ENCODE peak calls at places on chromosomes 4 and X, in four cellular contexts. L is H1, U is MM.1S, G is HCT116. X is an unnamed sample. For H3K4me1, the result is how much of the 10 kb centered on the place peaks cover.

GRCh38 chr4:45004326-45004725 is 278.0 kb upstream of the GNPDA2 start:
- DNase-seq in L (no peak), U (no peak), G (no peak), X (no peak)

GRCh38 chrX:47311857-47312774 is 58.3 kb upstream of the ZNF157 start:
- DNase-seq in L (no peak), U (no peak), G (peak), X (peak)

GRCh38 chrX:99820197-99820596 is 589.9 kb downstream of the PCDH19 start:
- DNase-seq in L (no peak), U (no peak), G (no peak), X (no peak)

GRCh38 chr4:123618606-123619005 is 222.0 kb downstream of the SPRY1 start:
- DNase-seq in L (no peak), U (no peak), G (no peak), X (no peak)

GRCh38 chr4:166252487-166253402 is 379.7 kb downstream of the TLL1 start:
- DNase-seq in L (no peak), U (peak), G (peak), X (peak)

GRCh38 chr4:111718763-111719537 is 426.3 kb upstream of the FAM241A start:
- DNase-seq in L (no peak), U (no peak), G (no peak), X (no peak)

GRCh38 chrX:102745513-102746133 is 25.1 kb downstream of the GPRASP3 start:
- DNase-seq in L (peak), U (no peak), G (no peak), X (peak)

GRCh38 chr4:37699874-37700481 is 13.8 kb upstream of the RELL1 start:
- DNase-seq in L (no peak), U (no peak), G (no peak), X (no peak)

GRCh38 chr4:167177925-167178324 is 56.4 kb downstream of the SPOCK3 start:
- DNase-seq in L (no peak), U (peak), G (no peak), X (no peak)

GRCh38 chrX:64204701-64205440 is 637 bp downstream of the AMER1 start:
- DNase-seq in L (no peak), U (peak), G (no peak), X (peak)

GRCh38 chr4:21790437-21791029 is 158.0 kb downstream of the KCNIP4 start:
- DNase-seq in L (no peak), U (peak), G (peak), X (peak)

GRCh38 chr4:15077969-15078368 is 75.7 kb downstream of the CPEB2 start:
- DNase-seq in L (no peak), U (no peak), G (no peak), X (peak)

GRCh38 chrX:2507904-2508630 is 7.3 kb upstream of the DHRSX start:
- DNase-seq in L (no peak), U (no peak), G (no peak), X (no peak)

GRCh38 chrX:119880552-119881437 is 9.2 kb downstream of the NDUFA1 start:
- DNase-seq in L (no peak), U (peak), G (peak), X (peak)

GRCh38 chr4:78057600-78058560 is 757 bp downstream of the FRAS1 start:
- DNase-seq in L (no peak), U (peak), G (no peak), X (peak)

GRCh38 chrX:154115750-154116149 is 18.2 kb upstream of the MECP2 start:
- DNase-seq in L (no peak), U (no peak), G (no peak), X (no peak)

GRCh38 chr4:140595065-140595464 is 26.3 kb upstream of the UCP1 start:
- DNase-seq in L (no peak), U (peak), G (peak), X (peak)

GRCh38 chr4:119493419-119493818 is 135.2 kb downstream of the PDE5A start:
- DNase-seq in L (no peak), U (no peak), G (no peak), X (peak)

GRCh38 chr4:168124008-168124641 is 31.8 kb downstream of the ANXA10 start:
- DNase-seq in L (no peak), U (no peak), G (no peak), X (peak)

GRCh38 chr4:8723222-8723980 is 130.8 kb downstream of the CPZ start:
- DNase-seq in L (no peak), U (no peak), G (no peak), X (no peak)

GRCh38 chrX:115259238-115259875 is 25.5 kb upstream of the LRCH2 start:
- DNase-seq in L (no peak), U (no peak), G (no peak), X (peak)

GRCh38 chrX:23332101-23332887 is 2.4 kb upstream of the PTCHD1 start:
- DNase-seq in L (no peak), U (no peak), G (no peak), X (no peak)
- TF ChIP-seq EZH2 in L (no peak), U (no peak), G (no peak), X (no peak)

GRCh38 chrX:65928522-65928921 is 111.4 kb downstream of the VSIG4 start:
- DNase-seq in L (no peak), U (no peak), G (no peak), X (no peak)

GRCh38 chrX:65921363-65921762 is 118.5 kb downstream of the VSIG4 start:
- DNase-seq in L (no peak), U (no peak), G (no peak), X (no peak)

GRCh38 chrX:65924938-65925507 is 114.9 kb downstream of the VSIG4 start:
- DNase-seq in L (no peak), U (no peak), G (no peak), X (no peak)

GRCh38 chrX:65925592-65925991 is 114.3 kb downstream of the VSIG4 start:
- DNase-seq in L (no peak), U (no peak), G (no peak), X (no peak)

GRCh38 chrX:65926095-65927019 is 113.5 kb downstream of the VSIG4 start:
- DNase-seq in L (no peak), U (peak), G (no peak), X (no peak)
- H3K9ac ChIP-seq in L (no peak), U (peak), G (no peak), X (no peak)

DNA sequence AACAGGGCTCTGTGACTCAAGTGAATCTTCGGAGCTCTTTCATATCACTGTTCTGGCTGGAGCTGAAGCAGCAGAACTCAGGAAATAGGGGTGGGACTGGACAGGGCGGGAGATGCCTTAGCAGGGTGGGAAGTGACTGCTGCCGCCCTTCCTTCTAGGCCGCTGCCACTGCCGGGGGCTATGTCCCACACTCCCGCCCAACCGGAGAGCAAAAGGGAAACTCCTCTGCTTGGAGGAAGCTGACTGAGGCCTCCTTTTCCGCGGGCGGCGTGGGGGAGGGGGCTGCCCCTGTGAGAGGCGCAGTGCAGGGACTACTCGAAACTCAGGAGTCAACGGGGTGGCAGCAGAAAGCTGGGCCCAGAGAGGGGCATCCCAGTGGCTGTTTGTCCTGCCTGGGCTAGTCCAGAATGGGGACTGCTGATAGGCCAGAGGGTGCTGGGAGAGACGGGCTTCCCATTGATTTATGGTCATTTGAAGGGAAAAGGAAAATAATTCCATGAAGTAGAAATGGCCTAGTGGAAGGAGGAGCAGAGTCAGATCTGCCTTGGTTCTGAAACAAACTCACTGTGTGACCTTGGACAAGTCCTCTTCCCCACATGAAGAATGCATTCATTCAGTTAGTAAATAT is 36.9 kb downstream of the STARD8 start:
- DNase-seq in L (no peak), U (no peak), G (no peak), X (no peak)
- H3K4me1 ChIP-seq in L (under half), U (under half), G (under half), X (under half)

GRCh38 chr4:72312032-72312650 is 256.9 kb downstream of the ADAMTS3 start:
- DNase-seq in L (no peak), U (no peak), G (no peak), X (peak)
- TF ChIP-seq EZH2 in L (no peak), U (no peak), G (no peak), X (no peak)

DNA sequence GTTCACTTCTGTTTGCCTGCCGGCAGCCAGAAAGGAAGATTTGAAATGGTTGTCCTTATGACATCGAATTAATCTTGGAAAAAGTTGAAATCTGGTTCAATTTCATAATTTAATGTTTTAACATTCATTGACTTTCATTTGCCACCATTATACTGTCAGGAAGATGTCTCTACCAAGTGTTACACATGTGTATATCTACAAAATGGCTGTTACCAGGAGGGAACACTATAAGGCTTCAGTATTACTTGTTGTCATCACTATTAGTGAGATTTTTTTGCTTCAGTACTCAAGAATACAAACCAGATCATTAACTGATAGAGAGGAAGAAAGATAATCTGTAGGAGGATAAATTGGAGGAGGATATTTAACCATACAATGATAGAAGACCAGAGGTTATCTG is 71.2 kb downstream of the TSPAN7 start:
- DNase-seq in L (no peak), U (no peak), G (no peak), X (no peak)
- H3K9ac ChIP-seq in L (no peak), U (no peak), G (no peak), X (no peak)

GRCh38 chr4:143351149-143351691 is 14.5 kb downstream of the GAB1 start:
- DNase-seq in L (no peak), U (no peak), G (no peak), X (no peak)
- H3K4me1 ChIP-seq in L (under half), U (under half), G (under half), X (under half)